ENCODE peak calls at places on chromosomes 6 and 20, in six cellular contexts. One of them, this sample, is unnamed.

GRCh38 chr6:16700202-16700997 is 60.9 kb downstream of the ATXN1 start:
- DNase-seq in skeletal muscle cell: no peak
- DNase-seq in nephron progenitor cell: peak
- DNase-seq in GM20000: no peak
- DNase-seq in non-pigmented ciliary epithelial cell: no peak
- DNase-seq in CD4-positive, alpha-beta T cell: peak
- DNase-seq in this sample: no peak

GRCh38 chr20:25629816-25630499 is 6.1 kb upstream of the NANP start:
- DNase-seq in skeletal muscle cell: no peak
- DNase-seq in nephron progenitor cell: no peak
- DNase-seq in GM20000: no peak
- DNase-seq in non-pigmented ciliary epithelial cell: no peak
- DNase-seq in CD4-positive, alpha-beta T cell: no peak
- DNase-seq in this sample: no peak

GRCh38 chr6:155493694-155494143 is 38.1 kb upstream of the NOX3 start:
- DNase-seq in skeletal muscle cell: peak
- DNase-seq in nephron progenitor cell: no peak
- DNase-seq in GM20000: peak
- DNase-seq in non-pigmented ciliary epithelial cell: peak
- DNase-seq in CD4-positive, alpha-beta T cell: no peak
- DNase-seq in this sample: peak

GRCh38 chr20:44803383-44803941 is 6.9 kb downstream of the RIMS4 start:
- DNase-seq in skeletal muscle cell: no peak
- DNase-seq in nephron progenitor cell: no peak
- DNase-seq in GM20000: no peak
- DNase-seq in non-pigmented ciliary epithelial cell: no peak
- DNase-seq in CD4-positive, alpha-beta T cell: no peak
- DNase-seq in this sample: no peak

GRCh38 chr20:2163757-2164156 is 62.1 kb downstream of the STK35 start:
- DNase-seq in skeletal muscle cell: no peak
- DNase-seq in nephron progenitor cell: no peak
- DNase-seq in GM20000: no peak
- DNase-seq in non-pigmented ciliary epithelial cell: no peak
- DNase-seq in CD4-positive, alpha-beta T cell: no peak
- DNase-seq in this sample: no peak

GRCh38 chr6:105793132-105793531 is 293.0 kb upstream of the PRDM1 start:
- DNase-seq in skeletal muscle cell: no peak
- DNase-seq in nephron progenitor cell: no peak
- DNase-seq in GM20000: no peak
- DNase-seq in non-pigmented ciliary epithelial cell: no peak
- DNase-seq in CD4-positive, alpha-beta T cell: no peak
- DNase-seq in this sample: no peak

GRCh38 chr20:7505835-7506221 is 434.4 kb downstream of the HAO1 start:
- DNase-seq in skeletal muscle cell: no peak
- DNase-seq in nephron progenitor cell: no peak
- DNase-seq in GM20000: no peak
- DNase-seq in non-pigmented ciliary epithelial cell: no peak
- DNase-seq in CD4-positive, alpha-beta T cell: no peak
- DNase-seq in this sample: no peak

GRCh38 chr6:27684264-27685211 is 211.6 kb upstream of the ZNF184 start:
- DNase-seq in skeletal muscle cell: no peak
- DNase-seq in nephron progenitor cell: peak
- DNase-seq in GM20000: peak
- DNase-seq in non-pigmented ciliary epithelial cell: peak
- DNase-seq in CD4-positive, alpha-beta T cell: peak
- DNase-seq in this sample: peak

GRCh38 chr6:113458368-113459010 is 398.7 kb upstream of the MARCKS start:
- DNase-seq in skeletal muscle cell: no peak
- DNase-seq in nephron progenitor cell: no peak
- DNase-seq in GM20000: no peak
- DNase-seq in non-pigmented ciliary epithelial cell: no peak
- DNase-seq in CD4-positive, alpha-beta T cell: no peak
- DNase-seq in this sample: no peak

GRCh38 chr20:40687384-40688128 is 1.5 kb downstream of the MAFB start:
- DNase-seq in skeletal muscle cell: no peak
- DNase-seq in nephron progenitor cell: peak
- DNase-seq in GM20000: no peak
- DNase-seq in non-pigmented ciliary epithelial cell: no peak
- DNase-seq in CD4-positive, alpha-beta T cell: no peak
- DNase-seq in this sample: no peak

GRCh38 chr6:111992851-111993250 is 61.1 kb upstream of the CCN6 start:
- DNase-seq in skeletal muscle cell: no peak
- DNase-seq in nephron progenitor cell: no peak
- DNase-seq in GM20000: peak
- DNase-seq in non-pigmented ciliary epithelial cell: no peak
- DNase-seq in CD4-positive, alpha-beta T cell: peak
- DNase-seq in this sample: peak

GRCh38 chr6:37182736-37183590 is 13.0 kb downstream of the PIM1 start:
- DNase-seq in skeletal muscle cell: no peak
- DNase-seq in nephron progenitor cell: no peak
- DNase-seq in GM20000: peak
- DNase-seq in non-pigmented ciliary epithelial cell: no peak
- DNase-seq in CD4-positive, alpha-beta T cell: peak
- DNase-seq in this sample: no peak

GRCh38 chr6:72272958-72273357 is 348.9 kb upstream of the KCNQ5 start:
- DNase-seq in skeletal muscle cell: peak
- DNase-seq in nephron progenitor cell: no peak
- DNase-seq in GM20000: no peak
- DNase-seq in non-pigmented ciliary epithelial cell: peak
- DNase-seq in CD4-positive, alpha-beta T cell: no peak
- DNase-seq in this sample: no peak

GRCh38 chr20:46307139-46307998 is 929 bp downstream of the CDH22 start:
- DNase-seq in skeletal muscle cell: no peak
- DNase-seq in nephron progenitor cell: peak
- DNase-seq in GM20000: peak
- DNase-seq in non-pigmented ciliary epithelial cell: no peak
- DNase-seq in CD4-positive, alpha-beta T cell: peak
- DNase-seq in this sample: peak

GRCh38 chr6:109770047-109770446 is 79.0 kb downstream of the FIG4 start:
- DNase-seq in skeletal muscle cell: no peak
- DNase-seq in nephron progenitor cell: no peak
- DNase-seq in GM20000: no peak
- DNase-seq in non-pigmented ciliary epithelial cell: no peak
- DNase-seq in CD4-positive, alpha-beta T cell: no peak
- DNase-seq in this sample: no peak

GRCh38 chr6:166442131-166442530 is 59.4 kb upstream of the MPC1 start:
- DNase-seq in skeletal muscle cell: no peak
- DNase-seq in nephron progenitor cell: no peak
- DNase-seq in GM20000: no peak
- DNase-seq in non-pigmented ciliary epithelial cell: no peak
- DNase-seq in CD4-positive, alpha-beta T cell: no peak
- DNase-seq in this sample: no peak

GRCh38 chr20:58511364-58511763 is 3.8 kb downstream of the APCDD1L start:
- DNase-seq in skeletal muscle cell: peak
- DNase-seq in nephron progenitor cell: no peak
- DNase-seq in GM20000: no peak
- DNase-seq in non-pigmented ciliary epithelial cell: peak
- DNase-seq in CD4-positive, alpha-beta T cell: no peak
- DNase-seq in this sample: no peak

GRCh38 chr20:341682-342081 is 5.2 kb upstream of the NRSN2 start:
- DNase-seq in skeletal muscle cell: no peak
- DNase-seq in nephron progenitor cell: no peak
- DNase-seq in GM20000: no peak
- DNase-seq in non-pigmented ciliary epithelial cell: no peak
- DNase-seq in CD4-positive, alpha-beta T cell: no peak
- DNase-seq in this sample: peak

GRCh38 chr20:9411833-9412232 is 102.6 kb upstream of the LAMP5 start:
- DNase-seq in skeletal muscle cell: no peak
- DNase-seq in nephron progenitor cell: no peak
- DNase-seq in GM20000: no peak
- DNase-seq in non-pigmented ciliary epithelial cell: no peak
- DNase-seq in CD4-positive, alpha-beta T cell: no peak
- DNase-seq in this sample: no peak